ENCODE peak calls at places on chromosomes 2 and 18, in five cellular contexts. One of them, this sample, is unnamed.
A peak's percentile ranks its signal among the peaks of the same experiment; 100 is the strongest.

GRCh38 chr18:51007787-51008134 is 22.3 kb upstream of the SMAD4 start:
- DNase-seq in uterus: no peak
- DNase-seq in GM23338: no peak
- DNase-seq in heart left ventricle: no peak
- DNase-seq in cardiac muscle cell: peak; percentile 50
- DNase-seq in this sample: no peak

GRCh38 chr18:59026831-59027410 is 112.8 kb upstream of the SEC11C start:
- DNase-seq in cardiac muscle cell: no peak
- DNase-seq in GM23338: no peak
- DNase-seq in uterus: no peak
- DNase-seq in heart left ventricle: no peak
- DNase-seq in this sample: peak; percentile 82

GRCh38 chr2:73291093-73291460 is 2.3 kb downstream of the EGR4 start:
- DNase-seq in heart left ventricle: peak; percentile 71
- DNase-seq in cardiac muscle cell: peak; percentile 89
- DNase-seq in uterus: no peak
- DNase-seq in GM23338: peak; percentile 90
- DNase-seq in this sample: peak; percentile 42

GRCh38 chr2:224084266-224084892 is 45.3 kb upstream of the SERPINE2 start:
- DNase-seq in cardiac muscle cell: no peak
- DNase-seq in uterus: no peak
- DNase-seq in GM23338: no peak
- DNase-seq in heart left ventricle: no peak
- DNase-seq in this sample: no peak

GRCh38 chr2:201377218-201377617 is 20.1 kb upstream of the FLACC1 start:
- DNase-seq in cardiac muscle cell: no peak
- DNase-seq in uterus: no peak
- DNase-seq in heart left ventricle: no peak
- DNase-seq in GM23338: no peak
- DNase-seq in this sample: no peak

GRCh38 chr2:172998547-172998946 is 77.1 kb upstream of the MAP3K20 start:
- DNase-seq in GM23338: no peak
- DNase-seq in heart left ventricle: no peak
- DNase-seq in uterus: no peak
- DNase-seq in cardiac muscle cell: no peak
- DNase-seq in this sample: no peak

GRCh38 chr2:97662386-97662894 is 1.4 kb downstream of the ACTR1B start:
- DNase-seq in cardiac muscle cell: no peak
- DNase-seq in heart left ventricle: no peak
- DNase-seq in GM23338: peak; percentile 26
- DNase-seq in uterus: no peak
- DNase-seq in this sample: no peak

GRCh38 chr2:148298201-148298600 is 277.3 kb downstream of the MBD5 start:
- DNase-seq in GM23338: no peak
- DNase-seq in uterus: no peak
- DNase-seq in heart left ventricle: no peak
- DNase-seq in cardiac muscle cell: no peak
- DNase-seq in this sample: no peak

GRCh38 chr2:169507698-169508097 is 1.8 kb upstream of the KLHL41 start:
- DNase-seq in uterus: no peak
- DNase-seq in heart left ventricle: no peak
- DNase-seq in cardiac muscle cell: no peak
- DNase-seq in GM23338: no peak
- DNase-seq in this sample: no peak

GRCh38 chr18:74194691-74195090 is 46.4 kb downstream of the TIMM21 start:
- DNase-seq in uterus: no peak
- DNase-seq in cardiac muscle cell: no peak
- DNase-seq in heart left ventricle: no peak
- DNase-seq in GM23338: no peak
- DNase-seq in this sample: no peak

GRCh38 chr18:74198453-74198852 is 50.1 kb downstream of the TIMM21 start:
- DNase-seq in GM23338: no peak
- DNase-seq in heart left ventricle: no peak
- DNase-seq in uterus: no peak
- DNase-seq in cardiac muscle cell: no peak
- DNase-seq in this sample: no peak

GRCh38 chr18:74200780-74201179 is 52.5 kb downstream of the TIMM21 start:
- DNase-seq in heart left ventricle: no peak
- DNase-seq in cardiac muscle cell: no peak
- DNase-seq in GM23338: no peak
- DNase-seq in uterus: no peak
- DNase-seq in this sample: no peak

GRCh38 chr18:74197705-74198341 is 49.5 kb downstream of the TIMM21 start:
- DNase-seq in heart left ventricle: no peak
- DNase-seq in uterus: no peak
- DNase-seq in GM23338: peak; percentile 24
- DNase-seq in cardiac muscle cell: no peak
- DNase-seq in this sample: no peak

GRCh38 chr18:74196220-74197119 is 48.1 kb downstream of the TIMM21 start:
- DNase-seq in GM23338: peak; percentile 74
- DNase-seq in cardiac muscle cell: peak; percentile 72
- DNase-seq in uterus: peak; percentile 34
- DNase-seq in heart left ventricle: no peak
- DNase-seq in this sample: no peak
- TF ChIP-seq CTCF in GM23338: peak; percentile 85
- TF ChIP-seq CTCF in cardiac muscle cell: peak; percentile 76
- TF ChIP-seq CTCF in uterus: peak; percentile 88
- TF ChIP-seq CTCF in heart left ventricle: peak; percentile 87
- TF ChIP-seq CTCF in this sample: peak; percentile 94

GRCh38 chr18:3595282-3596273 is 145.6 kb downstream of the TGIF1 start:
- DNase-seq in heart left ventricle: no peak
- DNase-seq in GM23338: no peak
- DNase-seq in uterus: peak; percentile 44
- DNase-seq in cardiac muscle cell: no peak
- DNase-seq in this sample: no peak
- H3K4me1 ChIP-seq in heart left ventricle: peaks cover 38% of the 10 kb centered on the region
- H3K4me1 ChIP-seq in GM23338: peaks cover 56% of the 10 kb centered on the region
- H3K4me1 ChIP-seq in uterus: peaks cover 23% of the 10 kb centered on the region
- H3K4me1 ChIP-seq in cardiac muscle cell: peaks cover 46% of the 10 kb centered on the region
- H3K4me1 ChIP-seq in this sample: peaks cover 32% of the 10 kb centered on the region

DNA sequence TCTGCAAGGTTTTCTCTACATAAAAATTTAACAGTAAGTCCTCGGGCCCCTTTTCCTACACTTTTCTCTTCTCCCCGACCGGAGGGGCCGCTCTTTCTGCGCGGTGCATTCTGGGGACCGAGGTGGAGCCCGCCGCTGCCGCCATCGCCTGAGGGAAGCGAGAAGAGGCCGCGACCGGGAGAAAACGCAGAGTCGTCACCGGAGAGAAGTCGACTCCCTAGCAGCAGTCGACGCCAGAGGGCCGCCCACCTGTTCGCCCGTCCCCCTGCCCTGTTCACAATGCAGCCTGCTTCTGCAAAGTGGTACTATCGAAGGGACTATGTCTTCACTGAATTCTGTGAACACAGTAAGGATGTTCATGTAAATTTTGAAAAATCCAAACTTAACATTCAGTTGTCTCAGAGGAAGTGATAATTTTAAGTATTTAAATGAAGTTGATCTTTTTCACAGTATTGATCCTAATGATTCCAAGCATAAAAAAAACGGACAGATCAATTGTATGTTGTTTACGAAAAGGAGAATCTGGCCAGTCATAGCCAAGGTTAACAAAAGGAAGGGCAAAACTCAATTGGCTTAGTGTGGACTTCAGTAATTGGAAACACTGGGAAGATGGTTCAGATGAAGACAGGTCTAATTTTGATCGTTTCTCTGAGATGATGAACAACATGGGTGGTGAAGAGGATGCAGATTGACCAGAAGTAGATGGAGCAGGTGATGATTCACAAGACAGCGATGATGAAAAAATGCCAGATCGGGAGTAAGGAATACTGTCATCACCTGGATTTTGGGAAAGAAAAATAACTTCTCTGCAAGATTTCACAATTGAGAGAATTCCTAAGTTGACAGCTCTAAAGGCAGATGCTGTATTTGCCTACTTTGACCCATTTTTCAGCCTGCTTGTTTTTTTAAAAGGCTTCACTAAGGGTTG is 55.8 kb downstream of the ASXL2 start:
- DNase-seq in heart left ventricle: peak; percentile 62
- DNase-seq in cardiac muscle cell: no peak
- DNase-seq in GM23338: peak; percentile 72
- DNase-seq in uterus: peak; percentile 37
- DNase-seq in this sample: no peak
- TF ChIP-seq CTCF in heart left ventricle: no peak
- TF ChIP-seq CTCF in cardiac muscle cell: no peak
- TF ChIP-seq CTCF in GM23338: peak; percentile 15
- TF ChIP-seq CTCF in uterus: no peak
- TF ChIP-seq CTCF in this sample: no peak

DNA sequence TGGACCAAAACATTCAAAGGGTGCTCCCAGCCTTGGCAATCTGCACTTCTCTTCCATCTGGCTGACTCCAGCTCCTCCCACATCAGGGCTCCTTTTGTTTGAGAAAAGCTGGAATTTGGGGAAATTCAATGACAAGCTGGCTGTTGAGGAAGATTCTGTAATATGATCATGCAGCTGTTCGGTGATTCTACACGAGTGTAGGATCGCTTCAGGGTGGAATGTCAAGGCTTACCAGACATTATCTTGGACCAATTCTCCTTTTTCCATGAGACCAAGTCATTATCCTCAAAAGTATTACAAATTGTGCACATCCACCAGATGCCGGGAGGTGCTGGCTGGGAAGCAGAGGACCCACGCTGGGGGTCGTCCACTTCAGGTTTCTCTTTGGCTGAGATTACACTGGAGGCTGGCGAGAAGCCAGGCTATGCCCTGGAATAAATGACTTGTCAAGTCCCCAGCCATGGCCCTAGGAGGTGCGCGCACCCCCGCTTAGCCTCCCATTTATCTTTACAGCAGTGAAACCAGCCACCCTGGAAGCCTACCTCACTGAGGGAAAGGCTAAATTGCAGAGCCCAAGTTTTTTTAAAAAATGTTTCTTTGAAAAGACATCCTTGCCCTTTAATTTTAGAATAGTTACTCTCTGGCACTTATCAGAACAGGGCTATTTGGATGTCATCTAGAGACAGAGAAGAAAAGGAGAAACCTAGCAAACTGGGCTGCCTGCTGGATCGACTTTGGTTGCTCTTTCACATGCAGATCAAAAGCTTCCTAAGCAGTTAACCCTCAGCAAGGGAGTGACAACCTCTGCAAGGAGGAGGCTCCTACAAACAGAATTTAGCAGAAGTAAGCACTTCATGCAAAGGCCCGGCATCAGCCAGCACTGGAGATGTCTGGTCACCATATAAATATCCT is 42.4 kb upstream of the LCLAT1 start:
- DNase-seq in GM23338: peak; percentile 50
- DNase-seq in uterus: peak; percentile 73
- DNase-seq in heart left ventricle: no peak
- DNase-seq in cardiac muscle cell: peak; percentile 33
- DNase-seq in this sample: peak; percentile 17
- H3K4me1 ChIP-seq in GM23338: peaks cover 20% of the 10 kb centered on the region
- H3K4me1 ChIP-seq in uterus: peaks cover 10% of the 10 kb centered on the region
- H3K4me1 ChIP-seq in heart left ventricle: peaks cover 65% of the 10 kb centered on the region
- H3K4me1 ChIP-seq in cardiac muscle cell: peaks cover 55% of the 10 kb centered on the region
- H3K4me1 ChIP-seq in this sample: peaks cover 7% of the 10 kb centered on the region

DNA sequence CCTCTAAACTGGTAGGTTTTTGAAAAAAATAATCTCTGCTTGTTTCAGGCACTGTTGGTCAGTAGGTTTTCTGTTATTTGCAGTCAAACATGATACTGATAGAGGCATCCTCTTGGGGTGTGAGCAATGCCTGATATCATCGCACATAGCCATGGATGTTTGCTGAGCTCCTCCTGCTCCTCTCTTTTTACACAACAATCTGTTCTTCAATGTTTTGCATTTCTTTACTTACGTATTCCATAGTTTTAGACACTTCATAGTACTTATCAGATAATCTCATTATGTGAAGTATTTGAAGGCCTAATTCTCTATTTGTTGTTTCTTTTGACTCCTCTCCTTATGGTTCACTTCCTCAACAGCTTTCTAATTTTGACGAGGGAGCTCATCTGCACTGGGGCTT is 23.0 kb upstream of the HS6ST1 start:
- DNase-seq in heart left ventricle: no peak
- DNase-seq in cardiac muscle cell: no peak
- DNase-seq in GM23338: no peak
- DNase-seq in uterus: no peak
- DNase-seq in this sample: no peak
- TF ChIP-seq CTCF in heart left ventricle: no peak
- TF ChIP-seq CTCF in cardiac muscle cell: no peak
- TF ChIP-seq CTCF in GM23338: no peak
- TF ChIP-seq CTCF in uterus: no peak
- TF ChIP-seq CTCF in this sample: no peak

GRCh38 chr2:130963058-130963848 is 126.5 kb downstream of the ARHGEF4 start:
- DNase-seq in uterus: no peak
- DNase-seq in GM23338: peak; percentile 47
- DNase-seq in heart left ventricle: no peak
- DNase-seq in cardiac muscle cell: peak; percentile 44
- DNase-seq in this sample: no peak
- H3K4me1 ChIP-seq in uterus: peaks cover 4% of the 10 kb centered on the region
- H3K4me1 ChIP-seq in GM23338: peaks cover 27% of the 10 kb centered on the region
- H3K4me1 ChIP-seq in heart left ventricle: peaks cover 19% of the 10 kb centered on the region
- H3K4me1 ChIP-seq in cardiac muscle cell: no peaks in the 10 kb centered on the region
- H3K4me1 ChIP-seq in this sample: peaks cover 4% of the 10 kb centered on the region

This sample was measured in psoas muscle.